ENCODE peak calls at places on chromosome 9, in ten cellular contexts. B, U, V, H, A, E, P, Y, X and Z are unnamed samples.

GRCh38 chr9:6090811-6091210 is 75.4 kb upstream of the RANBP6 start:
- DNase-seq in B (no peak), U (no peak), V (no peak), H (no peak), A (no peak), E (no peak), P (no peak), Y (no peak), X (no peak), Z (no peak)

GRCh38 chr9:110126457-110126856 is 81.5 kb downstream of the C9orf152 start:
- DNase-seq in B (no peak), U (no peak), V (no peak), H (no peak), A (no peak), E (no peak), P (no peak), Y (peak), X (no peak), Z (no peak)

GRCh38 chr9:129990269-129991005 is 52.6 kb downstream of the FNBP1 start:
- DNase-seq in B (no peak), U (no peak), V (peak), H (no peak), A (no peak), E (no peak), P (no peak), Y (no peak), X (no peak), Z (no peak)

GRCh38 chr9:127724012-127724411 is 8.1 kb downstream of the TTC16 start:
- DNase-seq in B (no peak), U (no peak), V (no peak), H (no peak), A (no peak), E (no peak), P (no peak), Y (no peak), X (no peak), Z (no peak)

GRCh38 chr9:112629890-112630485 is 87.9 kb downstream of the INIP start:
- DNase-seq in B (no peak), U (no peak), V (no peak), H (no peak), A (no peak), E (no peak), P (no peak), Y (no peak), X (no peak), Z (no peak)

GRCh38 chr9:125847735-125848134 is 100.6 kb downstream of the PBX3 start:
- DNase-seq in B (no peak), U (no peak), V (no peak), H (no peak), A (no peak), E (no peak), P (no peak), Y (no peak), X (no peak), Z (no peak)

GRCh38 chr9:104110509-104110908 is 16.4 kb downstream of the SMC2 start:
- DNase-seq in B (no peak), U (no peak), V (no peak), H (no peak), A (no peak), E (no peak), P (no peak), Y (no peak), X (no peak), Z (no peak)

GRCh38 chr9:95134457-95134881 is 183.0 kb downstream of the FANCC start:
- DNase-seq in B (no peak), U (no peak), V (no peak), H (no peak), A (no peak), E (no peak), P (no peak), Y (no peak), X (no peak), Z (no peak)

GRCh38 chr9:120841930-120842684 is 615 bp downstream of the PSMD5 start:
- DNase-seq in B (no peak), U (peak), V (no peak), H (no peak), A (no peak), E (no peak), P (peak), Y (peak), X (peak), Z (no peak)

GRCh38 chr9:114282104-114282485 is 40.8 kb upstream of the ORM1 start:
- DNase-seq in B (no peak), U (no peak), V (no peak), H (no peak), A (no peak), E (peak), P (no peak), Y (no peak), X (no peak), Z (no peak)

GRCh38 chr9:100455470-100455869 is 17.5 kb upstream of the TMEFF1 start:
- DNase-seq in B (no peak), U (no peak), V (no peak), H (no peak), A (peak), E (no peak), P (no peak), Y (peak), X (no peak), Z (no peak)

GRCh38 chr9:115335441-115335840 is 217.5 kb upstream of the TNC start:
- DNase-seq in B (no peak), U (no peak), V (no peak), H (no peak), A (no peak), E (no peak), P (no peak), Y (no peak), X (no peak), Z (peak)

GRCh38 chr9:121773286-121773953 is 122.0 kb downstream of the DAB2IP start:
- DNase-seq in B (no peak), U (no peak), V (no peak), H (no peak), A (no peak), E (no peak), P (no peak), Y (no peak), X (no peak), Z (no peak)

GRCh38 chr9:106981396-106982287 is 118.7 kb downstream of the ZNF462 start:
- DNase-seq in B (peak), U (no peak), V (peak), H (no peak), A (no peak), E (no peak), P (no peak), Y (no peak), X (no peak), Z (no peak)

GRCh38 chr9:104177003-104177611 is 83.0 kb downstream of the SMC2 start:
- DNase-seq in B (no peak), U (no peak), V (peak), H (peak), A (no peak), E (no peak), P (peak), Y (peak), X (no peak), Z (no peak)

GRCh38 chr9:122190597-122191381 is 31.1 kb downstream of the MORN5 start:
- DNase-seq in B (no peak), U (peak), V (peak), H (no peak), A (no peak), E (no peak), P (peak), Y (no peak), X (no peak), Z (no peak)

GRCh38 chr9:752201-752600 is 89.3 kb upstream of the DMRT1 start:
- DNase-seq in B (no peak), U (peak), V (no peak), H (peak), A (peak), E (no peak), P (peak), Y (peak), X (no peak), Z (no peak)

GRCh38 chr9:112945620-112946208 is 55.0 kb upstream of the SLC46A2 start:
- DNase-seq in B (no peak), U (no peak), V (no peak), H (no peak), A (no peak), E (no peak), P (peak), Y (no peak), X (no peak), Z (peak)

GRCh38 chr9:79665383-79665782 is 93.6 kb downstream of the TLE4 start:
- DNase-seq in B (no peak), U (no peak), V (no peak), H (no peak), A (no peak), E (no peak), P (no peak), Y (no peak), X (no peak), Z (no peak)

GRCh38 chr9:18826248-18826647 is 206.8 kb downstream of the SAXO1 start:
- DNase-seq in B (no peak), U (no peak), V (no peak), H (no peak), A (no peak), E (no peak), P (no peak), Y (no peak), X (no peak), Z (no peak)

GRCh38 chr9:114247491-114247890 is 75.4 kb upstream of the ORM1 start:
- DNase-seq in B (no peak), U (no peak), V (no peak), H (no peak), A (no peak), E (no peak), P (no peak), Y (no peak), X (no peak), Z (no peak)

GRCh38 chr9:115969096-115969495 is 184.5 kb upstream of the PAPPA start:
- DNase-seq in B (no peak), U (no peak), V (no peak), H (no peak), A (no peak), E (no peak), P (no peak), Y (peak), X (no peak), Z (no peak)

GRCh38 chr9:91939953-91940352 is 10.1 kb downstream of the ROR2 start:
- DNase-seq in B (no peak), U (no peak), V (no peak), H (no peak), A (no peak), E (no peak), P (no peak), Y (no peak), X (no peak), Z (no peak)

GRCh38 chr9:89999176-89999533 is 394.3 kb downstream of the GADD45G start:
- DNase-seq in B (no peak), U (no peak), V (no peak), H (no peak), A (no peak), E (peak), P (peak), Y (no peak), X (peak), Z (no peak)

GRCh38 chr9:137384116-137384756 is 38.7 kb downstream of the EXD3 start:
- DNase-seq in B (no peak), U (no peak), V (no peak), H (no peak), A (no peak), E (no peak), P (no peak), Y (no peak), X (no peak), Z (no peak)

GRCh38 chr9:136326061-136326776 is 1.1 kb upstream of the GPSM1 start:
- DNase-seq in B (no peak), U (peak), V (no peak), H (peak), A (peak), E (no peak), P (no peak), Y (peak), X (no peak), Z (peak)

GRCh38 chr9:107368696-107369095 is 85.6 kb downstream of the RAD23B start:
- DNase-seq in B (no peak), U (no peak), V (no peak), H (no peak), A (no peak), E (peak), P (no peak), Y (no peak), X (no peak), Z (no peak)

GRCh38 chr9:121283856-121284732 is 16.1 kb downstream of the GSN start:
- DNase-seq in B (no peak), U (no peak), V (no peak), H (no peak), A (no peak), E (peak), P (no peak), Y (no peak), X (no peak), Z (no peak)

GRCh38 chr9:88578486-88579362 is 43.7 kb downstream of the NXNL2 start:
- DNase-seq in B (peak), U (peak), V (peak), H (peak), A (no peak), E (peak), P (peak), Y (peak), X (peak), Z (peak)
- TF ChIP-seq CTCF in B (peak), U (peak), V (peak), H (peak), A (peak), E (peak), P (peak), Y (peak), X (peak), Z (peak)

GRCh38 chr9:134407123-134407779 is 81.0 kb downstream of the RXRA start:
- DNase-seq in B (peak), U (peak), V (peak), H (peak), A (peak), E (peak), P (peak), Y (peak), X (peak), Z (peak)
- TF ChIP-seq CTCF in B (no peak), U (no peak), V (no peak), H (no peak), A (no peak), E (no peak), P (no peak), Y (no peak), X (peak), Z (no peak)

GRCh38 chr9:77750284-77750683 is 102.2 kb upstream of the GNA14 start:
- DNase-seq in B (no peak), U (no peak), V (no peak), H (no peak), A (no peak), E (no peak), P (peak), Y (peak), X (no peak), Z (no peak)

GRCh38 chr9:77750981-77751340 is 102.8 kb upstream of the GNA14 start:
- DNase-seq in B (no peak), U (no peak), V (no peak), H (peak), A (no peak), E (no peak), P (no peak), Y (no peak), X (no peak), Z (no peak)

GRCh38 chr9:77753183-77753582 is 105.1 kb upstream of the GNA14 start:
- DNase-seq in B (no peak), U (no peak), V (no peak), H (no peak), A (no peak), E (no peak), P (no peak), Y (no peak), X (no peak), Z (no peak)

GRCh38 chr9:77751341-77752091 is 103.4 kb upstream of the GNA14 start:
- DNase-seq in B (no peak), U (peak), V (peak), H (peak), A (peak), E (no peak), P (peak), Y (peak), X (peak), Z (peak)

GRCh38 chr9:77752566-77752965 is 104.4 kb upstream of the GNA14 start:
- DNase-seq in B (no peak), U (peak), V (no peak), H (peak), A (peak), E (no peak), P (no peak), Y (peak), X (no peak), Z (no peak)
- TF ChIP-seq CTCF in B (no peak), U (no peak), V (no peak), H (peak), A (peak), E (no peak), P (no peak), Y (peak), X (no peak), Z (no peak)

GRCh38 chr9:93365427-93366118 is 85.9 kb upstream of the FAM120A start:
- DNase-seq in B (no peak), U (no peak), V (no peak), H (no peak), A (no peak), E (no peak), P (no peak), Y (no peak), X (no peak), Z (no peak)
- TF ChIP-seq CTCF in B (no peak), U (no peak), V (no peak), H (no peak), A (no peak), E (no peak), P (no peak), Y (no peak), X (no peak), Z (no peak)

GRCh38 chr9:132858756-132859155 is 19.3 kb downstream of the AK8 start:
- DNase-seq in B (no peak), U (no peak), V (no peak), H (no peak), A (no peak), E (no peak), P (peak), Y (no peak), X (no peak), Z (no peak)

GRCh38 chr9:132857031-132857430 is 21.1 kb downstream of the AK8 start:
- DNase-seq in B (no peak), U (peak), V (no peak), H (peak), A (peak), E (no peak), P (no peak), Y (peak), X (peak), Z (no peak)

GRCh38 chr9:132854832-132855231 is 23.3 kb downstream of the AK8 start:
- DNase-seq in B (no peak), U (no peak), V (no peak), H (no peak), A (no peak), E (no peak), P (no peak), Y (no peak), X (no peak), Z (no peak)

GRCh38 chr9:132855904-132856303 is 22.2 kb downstream of the AK8 start:
- DNase-seq in B (no peak), U (no peak), V (no peak), H (no peak), A (no peak), E (no peak), P (no peak), Y (no peak), X (no peak), Z (no peak)

DNA sequence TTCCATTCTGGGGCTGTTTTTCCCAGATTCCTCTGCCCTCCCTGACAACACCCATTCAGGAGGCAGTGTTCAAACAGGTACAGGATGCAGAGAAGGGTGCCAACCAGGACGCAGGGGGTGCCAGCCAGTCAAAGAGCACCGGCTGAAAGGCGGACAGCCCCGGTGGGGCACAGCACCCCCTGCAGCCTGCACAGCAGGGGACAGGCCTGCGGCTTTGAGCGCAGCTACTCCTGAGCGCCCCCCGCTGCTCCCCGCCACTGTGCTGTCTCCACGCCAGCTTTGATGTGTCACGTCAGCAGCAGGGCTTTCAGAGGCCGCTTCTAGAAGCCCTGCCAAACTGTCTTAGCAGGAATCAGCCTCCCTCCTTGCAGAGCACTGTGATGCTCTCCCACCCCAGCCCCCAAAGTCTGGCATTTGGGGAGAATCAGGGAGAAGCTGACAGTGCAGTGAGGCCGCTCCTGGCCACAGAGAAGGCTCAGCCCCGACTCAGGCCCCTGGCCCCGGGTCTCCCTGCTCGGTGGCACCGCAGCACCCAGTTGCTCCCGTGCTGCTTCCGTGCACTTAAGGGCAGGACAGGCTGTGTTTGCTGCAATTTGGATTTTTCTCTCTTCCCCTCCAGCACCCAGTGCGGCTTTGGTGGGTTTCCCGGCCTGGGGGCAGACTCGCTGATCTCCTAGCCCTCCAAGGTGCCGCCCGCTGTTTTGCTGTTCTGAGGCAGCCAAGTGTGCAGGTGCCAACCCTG is 20.3 kb downstream of the AK8 start:
- DNase-seq in B (no peak), U (no peak), V (no peak), H (peak), A (no peak), E (no peak), P (no peak), Y (peak), X (no peak), Z (peak)
- TF ChIP-seq CTCF in B (no peak), U (no peak), V (no peak), H (no peak), A (no peak), E (no peak), P (peak), Y (peak), X (no peak), Z (no peak)

DNA sequence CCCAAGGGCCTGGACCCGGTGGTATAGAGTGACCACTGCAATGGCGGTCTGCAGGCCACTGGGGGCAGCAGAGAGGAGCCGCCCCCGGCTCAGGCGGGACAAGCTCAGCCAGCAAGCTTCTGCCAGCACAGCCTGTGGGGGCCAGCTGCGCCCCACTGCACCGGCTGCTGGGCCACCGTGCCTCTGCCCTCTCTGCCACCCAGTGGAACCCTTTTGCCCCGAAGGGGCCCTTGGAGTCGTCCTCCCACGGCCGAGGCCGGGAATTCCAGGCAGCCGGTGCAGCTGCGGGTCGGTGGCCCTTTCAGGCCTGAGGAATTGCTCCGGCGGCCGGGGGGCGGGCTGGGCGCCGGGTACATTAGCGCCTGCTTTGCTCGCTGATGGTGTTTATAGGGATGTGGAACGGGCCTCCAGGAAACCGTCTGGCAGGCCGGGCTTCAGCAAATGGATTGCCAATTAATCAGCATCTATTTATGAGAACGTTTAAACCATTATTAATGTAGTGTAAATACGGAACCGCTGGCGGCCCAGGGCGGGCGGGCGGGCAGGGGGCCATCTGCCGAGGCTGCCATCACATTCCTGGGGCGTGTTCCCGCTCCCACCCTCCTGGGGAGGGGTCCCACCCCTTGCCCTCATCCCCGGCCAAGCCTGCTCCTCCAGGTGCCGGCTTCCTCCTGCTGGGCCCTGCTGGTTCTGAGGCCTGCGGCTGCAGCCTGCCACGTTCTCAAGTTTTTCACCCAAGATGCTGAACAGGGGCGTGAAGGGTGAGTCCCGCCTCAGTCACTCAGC is 127.4 kb downstream of the BARX1 start:
- DNase-seq in B (no peak), U (peak), V (peak), H (peak), A (peak), E (peak), P (peak), Y (peak), X (no peak), Z (peak)
- TF ChIP-seq CTCF in B (peak), U (peak), V (peak), H (peak), A (peak), E (peak), P (peak), Y (peak), X (peak), Z (peak)

DNA sequence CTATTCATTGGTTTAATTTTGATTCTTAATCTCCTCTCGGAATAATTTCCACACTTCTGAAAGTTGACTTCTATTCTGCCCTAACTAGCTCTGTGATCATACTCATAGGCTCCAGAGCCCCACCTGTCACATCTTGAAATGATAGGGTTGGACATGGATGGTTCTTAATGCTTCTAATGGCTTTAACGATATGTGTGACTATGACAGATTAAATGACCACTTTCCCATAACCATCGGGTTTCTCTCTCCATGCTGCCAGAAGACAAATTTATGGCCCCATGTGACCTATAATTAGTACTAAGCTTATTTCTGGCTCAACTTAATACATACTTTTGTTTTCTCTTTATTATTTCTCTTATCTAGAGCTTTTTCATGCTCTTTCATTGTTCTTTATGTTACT is 251.1 kb upstream of the TUT7 start:
- DNase-seq in B (no peak), U (no peak), V (no peak), H (no peak), A (no peak), E (no peak), P (no peak), Y (no peak), X (no peak), Z (no peak)
- TF ChIP-seq CTCF in B (no peak), U (no peak), V (no peak), H (no peak), A (no peak), E (no peak), P (no peak), Y (no peak), X (no peak), Z (no peak)